ENCODE peak calls at places on chromosomes 11 and 22, in ten cellular contexts. One of them, this sample, is unnamed.
A peak's percentile ranks its signal among the peaks of the same experiment; 100 is the strongest.

GRCh38 chr22:42655693-42656092 is 6.5 kb upstream of the CYB5R3 start:
- DNase-seq in astrocyte of the spinal cord: no peak
- DNase-seq in spleen: peak; percentile 90
- DNase-seq in IMR-90: no peak
- DNase-seq in PC-3: no peak
- DNase-seq in bronchial epithelial cell: no peak
- DNase-seq in thyroid gland: no peak
- DNase-seq in lung: no peak
- DNase-seq in BJ: no peak
- DNase-seq in fibroblast of lung: no peak
- DNase-seq in this sample: no peak

GRCh38 chr11:81237139-81237538 is 1496.5 kb downstream of the FAM181B start:
- DNase-seq in PC-3: peak; percentile 76
- DNase-seq in IMR-90: peak; percentile 4
- DNase-seq in lung: no peak
- DNase-seq in thyroid gland: no peak
- DNase-seq in bronchial epithelial cell: peak; percentile 64
- DNase-seq in fibroblast of lung: peak; percentile 11
- DNase-seq in spleen: no peak
- DNase-seq in BJ: no peak
- DNase-seq in astrocyte of the spinal cord: peak; percentile 50
- DNase-seq in this sample: peak; percentile 22

GRCh38 chr11:22702022-22702421 is 35.6 kb downstream of the GAS2 start:
- DNase-seq in BJ: no peak
- DNase-seq in bronchial epithelial cell: peak; percentile 10
- DNase-seq in IMR-90: no peak
- DNase-seq in spleen: no peak
- DNase-seq in PC-3: no peak
- DNase-seq in thyroid gland: no peak
- DNase-seq in lung: no peak
- DNase-seq in astrocyte of the spinal cord: no peak
- DNase-seq in fibroblast of lung: no peak
- DNase-seq in this sample: no peak

GRCh38 chr11:122661182-122661945 is 5.8 kb downstream of the UBASH3B start:
- DNase-seq in BJ: peak; percentile 74
- DNase-seq in fibroblast of lung: peak; percentile 66
- DNase-seq in lung: no peak
- DNase-seq in PC-3: peak; percentile 92
- DNase-seq in thyroid gland: peak; percentile 62
- DNase-seq in bronchial epithelial cell: peak; percentile 79
- DNase-seq in IMR-90: peak; percentile 83
- DNase-seq in spleen: no peak
- DNase-seq in astrocyte of the spinal cord: no peak
- DNase-seq in this sample: peak; percentile 66

GRCh38 chr11:106088896-106089295 is 11.4 kb downstream of the AASDHPPT start:
- DNase-seq in fibroblast of lung: peak; percentile 83
- DNase-seq in BJ: no peak
- DNase-seq in IMR-90: peak; percentile 75
- DNase-seq in lung: no peak
- DNase-seq in astrocyte of the spinal cord: peak; percentile 32
- DNase-seq in bronchial epithelial cell: peak; percentile 21
- DNase-seq in PC-3: peak; percentile 26
- DNase-seq in spleen: no peak
- DNase-seq in thyroid gland: no peak
- DNase-seq in this sample: no peak

GRCh38 chr11:84313830-84314359 is 1027.7 kb upstream of the CCDC90B start:
- DNase-seq in IMR-90: no peak
- DNase-seq in astrocyte of the spinal cord: no peak
- DNase-seq in thyroid gland: no peak
- DNase-seq in BJ: no peak
- DNase-seq in bronchial epithelial cell: no peak
- DNase-seq in PC-3: no peak
- DNase-seq in spleen: no peak
- DNase-seq in lung: no peak
- DNase-seq in fibroblast of lung: no peak
- DNase-seq in this sample: no peak

GRCh38 chr11:131880279-131880678 is 509.9 kb downstream of the NTM start:
- DNase-seq in bronchial epithelial cell: no peak
- DNase-seq in thyroid gland: no peak
- DNase-seq in BJ: no peak
- DNase-seq in spleen: no peak
- DNase-seq in IMR-90: no peak
- DNase-seq in PC-3: no peak
- DNase-seq in fibroblast of lung: no peak
- DNase-seq in astrocyte of the spinal cord: no peak
- DNase-seq in lung: no peak
- DNase-seq in this sample: peak; percentile 14

GRCh38 chr22:37472418-37473006 is 13.7 kb downstream of the MFNG start:
- DNase-seq in PC-3: peak; percentile 54
- DNase-seq in astrocyte of the spinal cord: no peak
- DNase-seq in bronchial epithelial cell: peak; percentile 22
- DNase-seq in lung: no peak
- DNase-seq in fibroblast of lung: no peak
- DNase-seq in IMR-90: peak; percentile 28
- DNase-seq in spleen: no peak
- DNase-seq in thyroid gland: no peak
- DNase-seq in BJ: no peak
- DNase-seq in this sample: peak; percentile 36

GRCh38 chr11:68302256-68303054 is 9.9 kb upstream of the LRP5 start:
- DNase-seq in spleen: peak; percentile 49
- DNase-seq in thyroid gland: no peak
- DNase-seq in lung: no peak
- DNase-seq in BJ: no peak
- DNase-seq in bronchial epithelial cell: peak; percentile 54
- DNase-seq in IMR-90: peak; percentile 50
- DNase-seq in astrocyte of the spinal cord: peak; percentile 35
- DNase-seq in PC-3: peak; percentile 81
- DNase-seq in fibroblast of lung: peak; percentile 47
- DNase-seq in this sample: peak; percentile 52

GRCh38 chr11:72591785-72592490 is 82.3 kb downstream of the PDE2A start:
- DNase-seq in PC-3: no peak
- DNase-seq in astrocyte of the spinal cord: no peak
- DNase-seq in BJ: no peak
- DNase-seq in thyroid gland: no peak
- DNase-seq in lung: no peak
- DNase-seq in IMR-90: no peak
- DNase-seq in spleen: no peak
- DNase-seq in bronchial epithelial cell: no peak
- DNase-seq in fibroblast of lung: no peak
- DNase-seq in this sample: no peak

GRCh38 chr11:13260196-13260962 is 17.2 kb upstream of the BMAL1 start:
- DNase-seq in fibroblast of lung: peak; percentile 23
- DNase-seq in BJ: no peak
- DNase-seq in bronchial epithelial cell: peak; percentile 97
- DNase-seq in IMR-90: no peak
- DNase-seq in spleen: no peak
- DNase-seq in lung: no peak
- DNase-seq in astrocyte of the spinal cord: no peak
- DNase-seq in PC-3: peak; percentile 43
- DNase-seq in thyroid gland: peak; percentile 26
- DNase-seq in this sample: no peak

GRCh38 chr11:115745545-115746265 is 241.5 kb upstream of the CADM1 start:
- DNase-seq in fibroblast of lung: no peak
- DNase-seq in IMR-90: no peak
- DNase-seq in astrocyte of the spinal cord: no peak
- DNase-seq in thyroid gland: no peak
- DNase-seq in BJ: no peak
- DNase-seq in lung: no peak
- DNase-seq in bronchial epithelial cell: no peak
- DNase-seq in spleen: no peak
- DNase-seq in PC-3: no peak
- DNase-seq in this sample: no peak

GRCh38 chr11:65851811-65852507 is 6.0 kb downstream of the CFL1 start:
- DNase-seq in spleen: no peak
- DNase-seq in BJ: no peak
- DNase-seq in lung: no peak
- DNase-seq in fibroblast of lung: no peak
- DNase-seq in astrocyte of the spinal cord: no peak
- DNase-seq in bronchial epithelial cell: no peak
- DNase-seq in thyroid gland: no peak
- DNase-seq in PC-3: no peak
- DNase-seq in IMR-90: no peak
- DNase-seq in this sample: no peak

GRCh38 chr11:69216609-69217008 is 60.9 kb downstream of the SMIM38 start:
- DNase-seq in fibroblast of lung: no peak
- DNase-seq in bronchial epithelial cell: no peak
- DNase-seq in BJ: no peak
- DNase-seq in astrocyte of the spinal cord: no peak
- DNase-seq in IMR-90: peak; percentile 22
- DNase-seq in spleen: no peak
- DNase-seq in lung: no peak
- DNase-seq in thyroid gland: no peak
- DNase-seq in PC-3: no peak
- DNase-seq in this sample: no peak

GRCh38 chr22:40325315-40325714 is 21.0 kb upstream of the ADSL start:
- DNase-seq in PC-3: no peak
- DNase-seq in IMR-90: no peak
- DNase-seq in lung: no peak
- DNase-seq in thyroid gland: no peak
- DNase-seq in BJ: no peak
- DNase-seq in spleen: no peak
- DNase-seq in bronchial epithelial cell: no peak
- DNase-seq in fibroblast of lung: no peak
- DNase-seq in astrocyte of the spinal cord: no peak
- DNase-seq in this sample: no peak

GRCh38 chr11:35088676-35089075 is 50.3 kb upstream of the CD44 start:
- DNase-seq in thyroid gland: no peak
- DNase-seq in lung: no peak
- DNase-seq in spleen: no peak
- DNase-seq in fibroblast of lung: peak; percentile 59
- DNase-seq in BJ: no peak
- DNase-seq in bronchial epithelial cell: peak; percentile 91
- DNase-seq in IMR-90: peak; percentile 21
- DNase-seq in astrocyte of the spinal cord: no peak
- DNase-seq in PC-3: peak; percentile 57
- DNase-seq in this sample: no peak

GRCh38 chr11:129960216-129961214 is 42.1 kb downstream of the PRDM10 start:
- DNase-seq in fibroblast of lung: peak; percentile 95
- DNase-seq in IMR-90: peak; percentile 96
- DNase-seq in lung: no peak
- DNase-seq in thyroid gland: no peak
- DNase-seq in BJ: peak; percentile 57
- DNase-seq in bronchial epithelial cell: peak; percentile 83
- DNase-seq in astrocyte of the spinal cord: peak; percentile 89
- DNase-seq in spleen: no peak
- DNase-seq in PC-3: peak; percentile 98
- DNase-seq in this sample: peak; percentile 86

GRCh38 chr22:25368271-25368670 is 148.8 kb downstream of the CRYBB2 start:
- DNase-seq in spleen: no peak
- DNase-seq in astrocyte of the spinal cord: peak; percentile 65
- DNase-seq in fibroblast of lung: peak; percentile 75
- DNase-seq in thyroid gland: no peak
- DNase-seq in bronchial epithelial cell: peak; percentile 67
- DNase-seq in lung: no peak
- DNase-seq in PC-3: peak; percentile 61
- DNase-seq in BJ: peak; percentile 45
- DNase-seq in IMR-90: peak; percentile 77
- DNase-seq in this sample: peak; percentile 62

GRCh38 chr11:62445314-62445740 is 26.5 kb downstream of the SCGB1A1 start:
- DNase-seq in lung: no peak
- DNase-seq in fibroblast of lung: peak; percentile 70
- DNase-seq in thyroid gland: no peak
- DNase-seq in PC-3: peak; percentile 82
- DNase-seq in spleen: no peak
- DNase-seq in IMR-90: peak; percentile 81
- DNase-seq in bronchial epithelial cell: no peak
- DNase-seq in astrocyte of the spinal cord: peak; percentile 65
- DNase-seq in BJ: no peak
- DNase-seq in this sample: peak; percentile 33

GRCh38 chr22:44292521-44292920 is 20.2 kb downstream of the SHISAL1 start:
- DNase-seq in astrocyte of the spinal cord: no peak
- DNase-seq in bronchial epithelial cell: no peak
- DNase-seq in spleen: no peak
- DNase-seq in thyroid gland: no peak
- DNase-seq in fibroblast of lung: no peak
- DNase-seq in lung: no peak
- DNase-seq in IMR-90: no peak
- DNase-seq in BJ: no peak
- DNase-seq in PC-3: no peak
- DNase-seq in this sample: no peak
- H3K4me3 ChIP-seq in astrocyte of the spinal cord: no peak overlapping the region
- H3K4me3 ChIP-seq in bronchial epithelial cell: no peak overlapping the region
- H3K4me3 ChIP-seq in spleen: no peak overlapping the region
- H3K4me3 ChIP-seq in thyroid gland: no peak overlapping the region
- H3K4me3 ChIP-seq in fibroblast of lung: no peak overlapping the region
- H3K4me3 ChIP-seq in lung: no peak overlapping the region
- H3K4me3 ChIP-seq in IMR-90: no peak overlapping the region
- H3K4me3 ChIP-seq in BJ: no peak overlapping the region
- H3K4me3 ChIP-seq in PC-3: no peak overlapping the region
- H3K4me3 ChIP-seq in this sample: no peak overlapping the region

GRCh38 chr11:127074151-127074761 is 73.7 kb upstream of the KIRREL3 start:
- DNase-seq in lung: no peak
- DNase-seq in bronchial epithelial cell: peak; percentile 3
- DNase-seq in thyroid gland: no peak
- DNase-seq in IMR-90: peak; percentile 72
- DNase-seq in spleen: no peak
- DNase-seq in fibroblast of lung: peak; percentile 75
- DNase-seq in PC-3: peak; percentile 54
- DNase-seq in BJ: peak; percentile 45
- DNase-seq in astrocyte of the spinal cord: peak; percentile 29
- DNase-seq in this sample: peak; percentile 22
- TF ChIP-seq CTCF in lung: no peak
- TF ChIP-seq CTCF in bronchial epithelial cell: no peak
- TF ChIP-seq CTCF in thyroid gland: no peak
- TF ChIP-seq CTCF in IMR-90: peak; percentile 56
- TF ChIP-seq CTCF in spleen: no peak
- TF ChIP-seq CTCF in fibroblast of lung: no peak
- TF ChIP-seq CTCF in PC-3: peak; percentile 57
- TF ChIP-seq CTCF in BJ: peak; percentile 57
- TF ChIP-seq CTCF in astrocyte of the spinal cord: peak; percentile 44
- TF ChIP-seq CTCF in this sample: peak; percentile 21

GRCh38 chr11:57482782-57483569 is 22.6 kb downstream of the RTN4RL2 start:
- DNase-seq in PC-3: peak; percentile 32
- DNase-seq in fibroblast of lung: no peak
- DNase-seq in bronchial epithelial cell: no peak
- DNase-seq in lung: no peak
- DNase-seq in spleen: peak; percentile 87
- DNase-seq in astrocyte of the spinal cord: no peak
- DNase-seq in IMR-90: peak; percentile 21
- DNase-seq in BJ: no peak
- DNase-seq in thyroid gland: peak; percentile 68
- DNase-seq in this sample: peak; percentile 22
- H3K4me3 ChIP-seq in PC-3: peak overlapping the region; percentile 49
- H3K4me3 ChIP-seq in fibroblast of lung: no peak overlapping the region
- H3K4me3 ChIP-seq in bronchial epithelial cell: peak overlapping the region; percentile 18
- H3K4me3 ChIP-seq in lung: no peak overlapping the region
- H3K4me3 ChIP-seq in spleen: peak overlapping the region; percentile 39
- H3K4me3 ChIP-seq in astrocyte of the spinal cord: peak overlapping the region; percentile 37
- H3K4me3 ChIP-seq in IMR-90: peak overlapping the region; percentile 35
- H3K4me3 ChIP-seq in BJ: peak overlapping the region; percentile 26
- H3K4me3 ChIP-seq in thyroid gland: peak overlapping the region; percentile 28
- H3K4me3 ChIP-seq in this sample: peak overlapping the region; percentile 44

DNA sequence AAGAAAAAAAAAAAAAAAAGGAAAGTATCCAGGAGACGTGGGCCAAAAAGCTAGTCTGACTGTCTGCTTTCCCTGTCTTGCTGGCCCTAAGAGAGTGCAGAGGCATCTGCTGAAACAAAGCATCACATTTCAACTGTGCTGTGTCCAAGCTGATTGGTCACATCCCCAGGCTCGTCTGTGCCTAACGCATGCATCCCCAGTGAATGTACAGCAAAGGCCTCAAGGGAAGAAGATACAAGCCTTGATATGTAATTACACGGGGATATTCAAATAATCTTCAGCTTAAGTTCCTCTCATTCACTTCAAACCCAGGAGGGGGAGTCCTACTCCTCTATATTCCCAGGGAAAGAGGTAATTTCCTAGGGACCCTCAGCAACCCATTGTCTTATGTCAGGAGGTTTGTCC is 5.4 kb upstream of the SORL1 start:
- DNase-seq in PC-3: peak; percentile 41
- DNase-seq in astrocyte of the spinal cord: peak; percentile 33
- DNase-seq in lung: no peak
- DNase-seq in bronchial epithelial cell: no peak
- DNase-seq in IMR-90: peak; percentile 73
- DNase-seq in thyroid gland: no peak
- DNase-seq in BJ: no peak
- DNase-seq in fibroblast of lung: peak; percentile 14
- DNase-seq in spleen: no peak
- DNase-seq in this sample: peak; percentile 24
- TF ChIP-seq CTCF in PC-3: peak; percentile 65
- TF ChIP-seq CTCF in astrocyte of the spinal cord: peak; percentile 33
- TF ChIP-seq CTCF in lung: no peak
- TF ChIP-seq CTCF in bronchial epithelial cell: no peak
- TF ChIP-seq CTCF in IMR-90: peak; percentile 32
- TF ChIP-seq CTCF in thyroid gland: no peak
- TF ChIP-seq CTCF in BJ: peak; percentile 30
- TF ChIP-seq CTCF in fibroblast of lung: peak; percentile 17
- TF ChIP-seq CTCF in spleen: no peak
- TF ChIP-seq CTCF in this sample: peak; percentile 36

This sample was measured in fibroblast of villous mesenchyme.